ENCODE peak calls at places on chromosomes 4 and X, in four cellular contexts. L is left lobe of liver, D is NCI-H345, B is heart left ventricle. I is an unnamed sample.

GRCh38 chr4:2805712-2806391 is 13.0 kb downstream of the SH3BP2 start:
- DNase-seq in B (peak; percentile 76), D (no peak), L (no peak), I (no peak)

GRCh38 chr4:915041-915474 is 17.1 kb downstream of the GAK start:
- DNase-seq in B (no peak), D (no peak), L (no peak), I (no peak)

GRCh38 chrX:40107291-40108083 is 9.7 kb upstream of the BCOR start:
- DNase-seq in B (peak; percentile 48), D (peak; percentile 81), L (peak; percentile 69), I (peak; percentile 44)

GRCh38 chrX:19904778-19905367 is 17.5 kb upstream of the SH3KBP1 start:
- DNase-seq in B (no peak), L (no peak), D (peak; percentile 49), I (peak; percentile 49)

GRCh38 chr4:84924439-84924838 is 42.1 kb downstream of the WDFY3 start:
- DNase-seq in L (no peak), D (no peak), B (no peak), I (no peak)

GRCh38 chr4:169617306-169617705 is 3.1 kb upstream of the CLCN3 start:
- DNase-seq in B (no peak), L (no peak), D (no peak), I (no peak)

GRCh38 chrX:15769300-15769954 is 20.9 kb upstream of the ZRSR2 start:
- DNase-seq in D (no peak), L (no peak), B (no peak), I (no peak)

GRCh38 chrX:97987979-97988378 is 1104.3 kb downstream of the RPA4 start:
- DNase-seq in L (no peak), D (no peak), B (no peak), I (no peak)

GRCh38 chrX:119398974-119399771 is at the start of gene SLC25A43:
- DNase-seq in D (no peak), L (peak; percentile 59), B (peak; percentile 18), I (no peak)

GRCh38 chr4:118683513-118683912 is 1.7 kb upstream of the METTL14 start:
- DNase-seq in L (no peak), D (no peak), B (no peak), I (no peak)

GRCh38 chrX:106999002-106999975 is 723 bp downstream of the MORC4 start:
- DNase-seq in D (peak; percentile 37), L (peak; percentile 56), B (peak; percentile 29), I (peak; percentile 18)

GRCh38 chr4:119099227-119099910 is 36.3 kb upstream of the MYOZ2 start:
- DNase-seq in L (no peak), D (no peak), B (no peak), I (no peak)